ENCODE peak calls at places on chromosome 7, in nine cellular contexts. Y is NCI-H1694; V is head of caudate nucleus; X is endothelial cell; L is stimulated activated naive CD8-positive, alpha-beta T cell treated with anti-CD3 and anti-CD28 coated beads, Interleukin-15, amount 100 ng/mL, for 72 hours; T is activated CD4-positive, CD25-positive, alpha-beta regulatory T cell treated with anti-CD3 and anti-CD28 coated beads, Interleukin-2, amount 50 U/mL, for 72 hours; B is activated naive CD4-positive, alpha-beta T cell; Z is bronchial epithelial cell; P is T follicular helper cell. S is an unnamed sample.
A peak's percentile ranks its signal among the peaks of the same experiment; 100 is the strongest.

GRCh38 chr7:140673063-140673769 is 471 bp downstream of the ADCK2 start:
- DNase-seq in Y (no peak), V (peak; percentile 53), X (peak; percentile 44), L (peak; percentile 61), T (peak; percentile 71), B (peak; percentile 63), Z (peak; percentile 48), P (peak; percentile 43), S (peak; percentile 31)

GRCh38 chr7:119935418-119936025 is 337.5 kb upstream of the KCND2 start:
- DNase-seq in Y (peak; percentile 60), V (no peak), X (no peak), L (no peak), T (no peak), B (no peak), Z (peak; percentile 57), P (no peak), S (no peak)

GRCh38 chr7:157035302-157035701 is 24.8 kb upstream of the MNX1 start:
- DNase-seq in Y (no peak), V (no peak), X (no peak), L (no peak), T (no peak), B (no peak), Z (no peak), P (no peak), S (no peak)

GRCh38 chr7:41693150-41693997 is 9.5 kb downstream of the INHBA start:
- DNase-seq in Y (peak; percentile 91), V (peak; percentile 58), X (no peak), L (no peak), T (no peak), B (no peak), Z (peak; percentile 52), P (no peak), S (no peak)

GRCh38 chr7:91814189-91814588 is 66.3 kb downstream of the MTERF1 start:
- DNase-seq in Y (no peak), V (no peak), X (no peak), L (no peak), T (no peak), B (no peak), Z (no peak), P (no peak), S (no peak)

GRCh38 chr7:23443974-23444373 is 26.3 kb downstream of the IGF2BP3 start:
- DNase-seq in Y (no peak), V (no peak), X (no peak), L (no peak), T (no peak), B (no peak), Z (no peak), P (no peak), S (no peak)

GRCh38 chr7:5421626-5422323 is 1.9 kb downstream of the TNRC18 start:
- DNase-seq in Y (no peak), V (peak; percentile 59), X (peak; percentile 12), L (no peak), T (no peak), B (no peak), Z (no peak), P (no peak), S (no peak)

GRCh38 chr7:10536561-10536960 is 437.1 kb upstream of the PHF14 start:
- DNase-seq in Y (no peak), V (no peak), X (no peak), L (no peak), T (no peak), B (no peak), Z (no peak), P (no peak), S (no peak)

GRCh38 chr7:112056409-112056808 is 149.8 kb downstream of the DOCK4 start:
- DNase-seq in Y (no peak), V (no peak), X (no peak), L (no peak), T (no peak), B (no peak), Z (peak; percentile 93), P (no peak), S (no peak)

GRCh38 chr7:142176901-142177300 is 65.4 kb downstream of the MGAM2 start:
- DNase-seq in Y (no peak), V (no peak), X (no peak), L (no peak), T (no peak), B (no peak), Z (peak; percentile 15), P (no peak), S (no peak)

S was measured in T-helper 22 cell.